ENCODE peak calls at places on chromosome 1, in four cellular contexts. C is hepatocyte, Z is PC-3, F is HCT116. E is an unnamed sample.

GRCh38 chr1:154495496-154496273 is 6.3 kb upstream of the TDRD10 start:
- DNase-seq in C (no peak), Z (no peak), F (no peak), E (no peak)

GRCh38 chr1:98121661-98122060 is 200.8 kb upstream of the DPYD start:
- DNase-seq in C (no peak), Z (peak; percentile 16), F (no peak), E (no peak)

GRCh38 chr1:231420299-231420958 is 1.7 kb downstream of the EGLN1 start:
- DNase-seq in C (no peak), Z (peak; percentile 48), F (no peak), E (peak; percentile 53)

GRCh38 chr1:27544818-27545612 is 55.0 kb upstream of the WASF2 start:
- DNase-seq in C (no peak), Z (no peak), F (no peak), E (no peak)

GRCh38 chr1:61752921-61753389 is 10.7 kb downstream of the PATJ start:
- DNase-seq in C (no peak), Z (no peak), F (no peak), E (no peak)

GRCh38 chr1:89725016-89725380 is 92.1 kb downstream of the LRRC8C start:
- DNase-seq in C (peak; percentile 27), Z (peak; percentile 49), F (no peak), E (no peak)

GRCh38 chr1:202220733-202221132 is 27.1 kb downstream of the LGR6 start:
- DNase-seq in C (no peak), Z (no peak), F (no peak), E (no peak)

GRCh38 chr1:211133841-211134669 is at the start of gene KCNH1:
- DNase-seq in C (peak; percentile 93), Z (peak; percentile 76), F (peak; percentile 46), E (peak; percentile 93)

GRCh38 chr1:169003864-169004516 is 102.5 kb upstream of the ATP1B1 start:
- DNase-seq in C (peak; percentile 32), Z (peak; percentile 16), F (no peak), E (no peak)

GRCh38 chr1:84995484-84996334 is 1.2 kb downstream of the MCOLN2 start:
- DNase-seq in C (no peak), Z (peak; percentile 11), F (no peak), E (peak; percentile 37)

GRCh38 chr1:218869276-218869675 is 304.4 kb upstream of the LYPLAL1 start:
- DNase-seq in C (no peak), Z (no peak), F (no peak), E (no peak)

GRCh38 chr1:228988655-228989054 is 253.4 kb downstream of the RHOU start:
- DNase-seq in C (no peak), Z (no peak), F (no peak), E (no peak)

GRCh38 chr1:32988665-32989064 is 24.1 kb upstream of the RNF19B start:
- DNase-seq in C (no peak), Z (peak; percentile 63), F (no peak), E (no peak)

GRCh38 chr1:207838156-207839082 is 72.5 kb downstream of the CD34 start:
- DNase-seq in C (peak; percentile 61), Z (no peak), F (no peak), E (no peak)

GRCh38 chr1:175481126-175482071 is 262.0 kb downstream of the TNR start:
- DNase-seq in C (no peak), Z (peak; percentile 38), F (no peak), E (peak; percentile 54)

GRCh38 chr1:166283190-166283589 is 116.4 kb upstream of the FAM78B start:
- DNase-seq in C (no peak), Z (no peak), F (no peak), E (no peak)

GRCh38 chr1:245742891-245743290 is 588.1 kb downstream of the KIF26B start:
- DNase-seq in C (no peak), Z (no peak), F (no peak), E (no peak)

GRCh38 chr1:32680642-32681041 is 21.9 kb downstream of the SYNC start:
- DNase-seq in C (no peak), Z (no peak), F (no peak), E (no peak)

GRCh38 chr1:117114816-117115215 is 6.7 kb downstream of the TRIM45 start:
- DNase-seq in C (no peak), Z (no peak), F (no peak), E (no peak)

GRCh38 chr1:1169429-1170214 is 4.1 kb upstream of the TTLL10 start:
- DNase-seq in C (no peak), Z (no peak), F (no peak), E (no peak)

DNA sequence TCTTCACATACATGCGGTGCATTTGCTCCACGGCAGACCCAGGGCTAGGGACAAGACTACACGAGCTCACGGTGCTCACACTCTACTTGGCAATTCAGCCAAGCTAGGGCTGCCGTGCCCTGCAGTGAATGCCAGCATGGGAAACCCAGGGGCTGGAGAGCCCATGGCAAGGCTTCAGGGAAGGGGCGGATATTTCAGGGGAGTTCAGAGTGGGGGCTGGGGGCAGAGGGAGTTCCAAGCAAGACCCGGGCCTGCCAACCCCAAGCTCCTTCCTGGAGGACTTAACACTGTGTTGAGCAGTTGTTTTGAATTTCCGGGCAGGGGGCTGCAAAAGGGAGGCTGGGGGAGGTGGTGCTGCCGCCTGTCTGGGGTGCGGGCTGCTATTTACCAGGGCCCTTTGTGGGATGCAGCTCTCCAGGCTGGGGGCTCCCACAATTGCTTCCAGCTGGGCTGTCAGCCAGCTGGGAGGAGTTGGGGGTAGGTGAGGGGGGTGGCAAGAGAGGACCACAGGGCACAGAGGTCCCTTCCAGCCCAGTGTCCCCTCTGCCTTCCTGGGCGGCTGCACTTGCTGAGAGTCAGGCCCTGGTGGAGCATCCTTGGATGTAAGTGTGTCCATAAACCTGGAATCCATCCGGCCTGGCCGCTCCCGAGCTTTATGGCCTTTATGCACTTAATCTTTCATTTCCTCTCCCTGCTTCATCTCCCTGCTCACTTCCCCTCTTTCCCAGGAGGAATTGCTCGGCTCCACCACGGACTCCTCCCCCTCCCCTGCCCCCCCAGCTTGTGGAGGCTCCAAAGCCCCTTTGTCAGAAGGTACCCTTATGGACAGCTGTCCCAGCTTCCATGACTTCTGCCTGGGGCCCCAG is 55.8 kb upstream of the SSBP3 start:
- DNase-seq in C (no peak), Z (no peak), F (no peak), E (no peak)
- H3K27me3 ChIP-seq in C (no peaks in the 10 kb centered on the region), Z (no peaks in the 10 kb centered on the region), F (no peaks in the 10 kb centered on the region), E (no peaks in the 10 kb centered on the region)

GRCh38 chr1:206497774-206498173 is 9.6 kb upstream of the RASSF5 start:
- DNase-seq in C (no peak), Z (no peak), F (no peak), E (no peak)

GRCh38 chr1:206502403-206502802 is 4.9 kb upstream of the RASSF5 start:
- DNase-seq in C (no peak), Z (no peak), F (no peak), E (no peak)

GRCh38 chr1:206498685-206499084 is 8.6 kb upstream of the RASSF5 start:
- DNase-seq in C (no peak), Z (peak; percentile 96), F (no peak), E (no peak)

GRCh38 chr1:206501881-206502280 is 5.5 kb upstream of the RASSF5 start:
- DNase-seq in C (no peak), Z (no peak), F (no peak), E (no peak)

GRCh38 chr1:206500046-206500445 is 7.3 kb upstream of the RASSF5 start:
- DNase-seq in C (no peak), Z (no peak), F (no peak), E (no peak)
- TF ChIP-seq CTCF in C (no peak), Z (no peak), F (no peak), E (no peak)

GRCh38 chr1:54991939-54992338 is 6.8 kb upstream of the BSND start:
- DNase-seq in C (no peak), Z (no peak), F (no peak), E (no peak)

GRCh38 chr1:54994355-54994990 is 4.3 kb upstream of the BSND start:
- DNase-seq in C (no peak), Z (no peak), F (no peak), E (no peak)

GRCh38 chr1:54990916-54991315 is 7.8 kb upstream of the BSND start:
- DNase-seq in C (no peak), Z (no peak), F (no peak), E (no peak)

GRCh38 chr1:54995013-54995760 is 3.5 kb upstream of the BSND start:
- DNase-seq in C (no peak), Z (no peak), F (no peak), E (no peak)

GRCh38 chr1:54993140-54993539 is 5.6 kb upstream of the BSND start:
- DNase-seq in C (no peak), Z (no peak), F (no peak), E (no peak)
- H3K9me2 ChIP-seq in C (no peaks in the 10 kb centered on the region), Z (no peaks in the 10 kb centered on the region), F (no peaks in the 10 kb centered on the region), E (no peaks in the 10 kb centered on the region)

GRCh38 chr1:30715886-30716285 is 7.5 kb downstream of the MATN1 start:
- DNase-seq in C (no peak), Z (no peak), F (no peak), E (no peak)

GRCh38 chr1:30716646-30717045 is 6.7 kb downstream of the MATN1 start:
- DNase-seq in C (no peak), Z (no peak), F (no peak), E (no peak)

GRCh38 chr1:30714536-30715090 is 8.8 kb downstream of the MATN1 start:
- DNase-seq in C (no peak), Z (no peak), F (no peak), E (no peak)

GRCh38 chr1:30714025-30714424 is 9.4 kb downstream of the MATN1 start:
- DNase-seq in C (no peak), Z (no peak), F (no peak), E (no peak)

DNA sequence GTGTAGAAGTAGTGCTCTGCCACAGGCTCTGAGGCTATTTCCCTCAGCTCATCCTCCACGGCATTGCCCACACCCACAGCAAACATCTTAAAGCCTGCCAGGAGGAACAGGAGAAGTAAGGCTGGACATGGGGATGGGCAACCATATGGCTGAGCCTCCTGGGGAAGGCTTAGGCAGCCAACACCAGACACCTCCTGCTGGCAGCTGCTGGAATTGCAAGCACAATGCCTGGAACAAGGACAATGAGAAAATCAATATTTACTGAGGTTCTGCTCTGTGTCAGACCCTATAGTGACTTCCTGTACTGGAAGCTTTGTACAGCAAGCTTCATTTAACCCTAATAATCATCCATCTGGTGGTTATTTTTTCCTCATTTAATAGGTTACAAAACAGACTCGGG is 8.2 kb downstream of the MATN1 start:
- DNase-seq in C (no peak), Z (peak; percentile 44), F (no peak), E (no peak)
- H3K27me3 ChIP-seq in C (no peaks in the 10 kb centered on the region), Z (peaks cover 5% of the 10 kb centered on the region), F (no peaks in the 10 kb centered on the region), E (peaks cover 36% of the 10 kb centered on the region)

DNA sequence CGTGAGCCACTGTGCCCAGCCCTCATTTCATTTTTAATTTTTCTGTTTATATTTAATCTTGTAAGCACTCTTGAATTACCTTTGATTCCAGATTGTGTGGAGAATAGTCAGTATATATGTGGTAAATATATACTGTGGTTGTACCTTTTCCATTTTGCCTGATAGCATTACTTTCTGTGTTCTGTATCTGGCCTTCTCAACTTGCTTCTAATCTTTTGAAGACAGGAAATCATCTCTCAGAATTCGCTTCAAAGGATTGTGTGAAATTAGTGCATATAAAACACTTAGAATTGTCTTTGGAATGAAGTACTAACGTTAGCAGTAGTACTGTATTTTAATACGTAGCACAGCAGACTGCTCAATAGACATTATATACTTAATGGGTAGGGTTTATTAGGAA is 37.9 kb downstream of the PPP2R5A start:
- DNase-seq in C (no peak), Z (no peak), F (no peak), E (no peak)
- TF ChIP-seq CTCF in C (no peak), Z (no peak), F (no peak), E (no peak)

DNA sequence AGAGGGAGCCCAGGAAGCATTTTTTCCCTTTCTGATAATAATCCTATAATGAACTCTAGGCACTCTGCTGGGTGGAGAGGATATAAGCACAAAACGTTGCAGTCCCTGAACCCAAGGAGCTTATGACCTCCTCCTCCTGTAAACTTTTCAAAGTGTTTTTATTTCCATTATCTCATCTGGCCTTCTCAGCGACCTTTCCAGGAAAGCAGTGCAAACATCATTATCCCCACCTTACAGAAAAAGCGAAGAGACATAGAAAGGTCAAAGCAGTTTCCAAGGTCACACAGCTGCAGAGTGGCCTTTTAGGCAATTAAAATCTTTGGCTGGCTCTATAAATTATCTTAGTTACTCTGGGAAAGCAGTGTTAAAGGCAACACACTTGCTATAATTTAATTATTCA is 63.8 kb downstream of the OLFML3 start:
- DNase-seq in C (no peak), Z (no peak), F (no peak), E (no peak)
- H3K9me2 ChIP-seq in C (no peaks in the 10 kb centered on the region), Z (no peaks in the 10 kb centered on the region), F (no peaks in the 10 kb centered on the region), E (no peaks in the 10 kb centered on the region)

E was measured in MM.1S.